ENCODE peak calls at places on chromosomes 12 and 14, in nine cellular contexts. N is gastrocnemius medialis, X is adrenal gland, H is body of pancreas, B is ovary, O is uterus, M is IMR-90, Q is transverse colon, W is thyroid gland. L is an unnamed sample.

GRCh38 chr12:132724506-132725220 is 14.0 kb downstream of the PGAM5 start:
- DNase-seq in H (no peak), Q (no peak), O (no peak), M (no peak), B (no peak), N (no peak), W (no peak), X (no peak), L (no peak)

GRCh38 chr14:34750670-34751069 is 36.3 kb upstream of the CFL2 start:
- DNase-seq in B (no peak), M (peak), O (no peak), N (no peak), X (no peak), H (no peak), Q (no peak), W (no peak), L (no peak)

GRCh38 chr14:56474419-56475022 is 105.1 kb upstream of the TMEM260 start:
- DNase-seq in O (no peak), B (no peak), Q (no peak), X (no peak), M (peak), W (no peak), N (no peak), H (no peak), L (no peak)

GRCh38 chr12:95470300-95470699 is 3.7 kb upstream of the METAP2 start:
- DNase-seq in M (no peak), X (no peak), Q (no peak), H (no peak), O (no peak), B (no peak), N (no peak), W (no peak), L (no peak)

GRCh38 chr12:29610473-29611174 is 113.1 kb upstream of the OVCH1 start:
- DNase-seq in M (no peak), W (no peak), H (no peak), N (no peak), X (no peak), O (no peak), B (no peak), Q (no peak), L (no peak)

GRCh38 chr12:49059385-49060232 is 985 bp downstream of the KMT2D start:
- DNase-seq in O (no peak), W (peak), X (no peak), N (no peak), H (peak), Q (peak), B (no peak), M (no peak), L (peak)

GRCh38 chr14:77582511-77582910 is 33.9 kb downstream of the SPTLC2 start:
- DNase-seq in B (no peak), N (no peak), H (no peak), X (no peak), W (no peak), O (no peak), Q (no peak), M (peak), L (no peak)

GRCh38 chr12:128844031-128844635 is 9.1 kb upstream of the GLT1D1 start:
- DNase-seq in O (no peak), X (no peak), M (no peak), Q (no peak), W (no peak), B (no peak), N (no peak), H (no peak), L (no peak)

GRCh38 chr14:68281497-68281896 is 461.9 kb downstream of the RAD51B start:
- DNase-seq in N (no peak), X (no peak), Q (no peak), M (no peak), O (no peak), W (no peak), H (no peak), B (no peak), L (no peak)

GRCh38 chr12:58487280-58488141 is 432.8 kb downstream of the LRIG3 start:
- DNase-seq in Q (no peak), H (no peak), X (no peak), M (peak), B (no peak), W (no peak), O (no peak), N (no peak), L (no peak)

GRCh38 chr12:122932207-122932606 is 34.1 kb downstream of the ABCB9 start:
- DNase-seq in W (no peak), X (no peak), M (no peak), Q (peak), H (no peak), N (no peak), O (no peak), B (no peak), L (no peak)

GRCh38 chr12:94609917-94610443 is 40.4 kb downstream of the TMCC3 start:
- DNase-seq in Q (no peak), X (no peak), H (no peak), M (no peak), N (no peak), W (no peak), O (no peak), B (no peak), L (no peak)

GRCh38 chr14:74979029-74979428 is 23.6 kb upstream of the PGF start:
- DNase-seq in N (no peak), B (no peak), M (no peak), X (no peak), O (no peak), Q (no peak), W (no peak), H (no peak), L (no peak)

GRCh38 chr14:92973265-92973797 is 50.4 kb downstream of the CHGA start:
- DNase-seq in Q (peak), N (peak), X (peak), O (peak), W (peak), M (peak), B (peak), H (peak), L (no peak)

GRCh38 chr12:116638376-116638775 is 79.2 kb downstream of the MAP1LC3B2 start:
- DNase-seq in X (no peak), B (no peak), W (no peak), Q (no peak), H (no peak), O (no peak), M (no peak), N (no peak), L (no peak)

GRCh38 chr12:613996-614726 is 49.1 kb downstream of the NINJ2 start:
- DNase-seq in H (no peak), M (no peak), O (no peak), Q (peak), W (no peak), X (no peak), B (no peak), N (peak), L (peak)

DNA sequence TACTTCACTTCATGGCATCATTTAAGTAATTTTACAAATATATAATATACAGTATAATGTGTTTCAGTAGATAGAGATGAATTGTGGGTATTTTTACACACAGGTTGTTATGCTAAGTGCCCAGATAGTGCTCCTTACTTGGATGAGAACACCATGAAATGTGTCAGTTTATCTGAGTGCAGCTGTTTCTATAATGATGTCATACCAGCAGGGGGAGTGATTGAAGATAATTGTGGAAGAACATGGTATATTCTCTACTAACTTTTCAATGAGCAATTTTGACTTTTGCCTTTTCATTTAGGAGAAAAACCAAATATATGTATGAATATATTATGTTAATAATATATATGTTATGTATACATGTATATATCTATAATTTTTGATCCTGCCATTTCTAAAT is 221.6 kb downstream of the LRRK2 start:
- DNase-seq in W (no peak), M (peak), Q (no peak), X (no peak), O (no peak), H (no peak), B (no peak), N (no peak), L (no peak)
- TF ChIP-seq CTCF in W (no peak), M (peak), Q (no peak), X (no peak), O (no peak), H (no peak), B (no peak), N (no peak), L (no peak)

GRCh38 chr12:8698132-8698829 is 490 bp downstream of the RIMKLB start:
- DNase-seq in X (peak), W (peak), H (peak), B (peak), M (peak), N (peak), O (peak), Q (peak), L (peak)

GRCh38 chr12:8702159-8702558 is 4.4 kb downstream of the RIMKLB start:
- DNase-seq in W (no peak), N (no peak), B (no peak), O (no peak), M (no peak), H (no peak), Q (no peak), X (no peak), L (no peak)

GRCh38 chr12:8697476-8698131 is at the start of gene RIMKLB:
- DNase-seq in O (peak), W (peak), M (peak), X (peak), Q (peak), B (peak), N (peak), H (peak), L (peak)

GRCh38 chr12:8698830-8699330 is 1.1 kb downstream of the RIMKLB start:
- DNase-seq in O (no peak), M (peak), N (no peak), H (no peak), W (no peak), B (no peak), Q (no peak), X (no peak), L (no peak)

GRCh38 chr12:8699714-8700113 is 1.9 kb downstream of the RIMKLB start:
- DNase-seq in O (no peak), Q (no peak), X (no peak), H (no peak), M (no peak), B (no peak), N (no peak), W (peak), L (no peak)
- H3K27ac ChIP-seq in O (peak), Q (peak), X (no peak), H (no peak), M (no peak), B (peak), N (peak), W (peak), L (no peak)

DNA sequence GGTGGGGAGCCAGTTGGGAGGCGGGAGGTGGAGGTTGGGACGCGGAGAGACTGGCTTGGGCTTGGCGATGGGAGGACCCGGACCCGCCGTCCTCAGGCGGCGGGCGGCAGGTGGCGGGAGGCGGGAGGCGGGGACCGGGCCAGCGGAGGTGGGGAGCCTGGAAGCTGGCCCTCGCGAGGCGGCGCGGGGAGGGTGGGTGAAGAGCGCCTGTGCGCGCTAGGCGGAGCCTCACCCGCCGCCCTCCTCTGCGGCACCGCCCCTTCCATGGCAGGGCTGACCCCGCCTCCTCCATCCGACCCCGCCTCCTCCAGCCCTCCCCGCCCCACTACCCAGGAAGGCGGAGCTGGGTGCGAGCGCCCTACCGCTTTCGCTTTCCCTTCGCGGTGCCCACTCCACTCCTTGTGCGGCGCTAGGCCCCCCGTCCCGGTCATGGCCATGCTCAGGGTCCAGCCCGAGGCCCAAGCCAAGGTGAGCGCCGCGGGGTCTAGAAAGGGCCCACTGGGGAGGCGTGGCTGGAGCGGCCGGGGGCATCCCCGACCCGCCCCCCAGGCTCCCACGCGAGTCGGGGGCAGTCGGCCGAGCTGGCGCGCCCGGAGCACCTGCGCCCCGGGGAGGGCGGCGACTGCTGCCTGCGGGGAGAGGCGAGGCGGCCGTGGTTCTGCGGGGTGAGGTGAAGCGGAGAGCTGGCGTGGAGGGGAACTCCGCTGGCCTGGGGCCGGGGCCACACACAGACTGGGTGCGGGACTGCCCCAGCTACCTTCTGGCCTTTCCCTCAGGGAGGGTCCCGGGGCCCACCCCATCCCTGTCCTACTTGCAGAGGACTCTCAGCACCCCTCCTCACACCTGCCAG is at the start of gene PSME1:
- DNase-seq in M (peak), N (peak), W (peak), B (peak), X (peak), Q (peak), H (peak), O (peak), L (peak)
- TF ChIP-seq POLR2A in M (no peak), N (peak), W (peak), B (peak), X (peak), Q (peak), H (peak), O (peak), L (peak)

GRCh38 chr12:13411287-13411686 is 214.8 kb downstream of the EMP1 start:
- DNase-seq in W (no peak), N (no peak), M (no peak), O (no peak), B (no peak), Q (no peak), X (no peak), H (no peak), L (no peak)

GRCh38 chr12:13404631-13405473 is 208.3 kb downstream of the EMP1 start:
- DNase-seq in B (no peak), M (no peak), H (no peak), W (peak), Q (peak), X (no peak), O (no peak), N (no peak), L (no peak)

GRCh38 chr12:13404111-13404628 is 207.6 kb downstream of the EMP1 start:
- DNase-seq in M (no peak), Q (no peak), H (no peak), N (no peak), B (no peak), O (no peak), W (peak), X (no peak), L (no peak)

DNA sequence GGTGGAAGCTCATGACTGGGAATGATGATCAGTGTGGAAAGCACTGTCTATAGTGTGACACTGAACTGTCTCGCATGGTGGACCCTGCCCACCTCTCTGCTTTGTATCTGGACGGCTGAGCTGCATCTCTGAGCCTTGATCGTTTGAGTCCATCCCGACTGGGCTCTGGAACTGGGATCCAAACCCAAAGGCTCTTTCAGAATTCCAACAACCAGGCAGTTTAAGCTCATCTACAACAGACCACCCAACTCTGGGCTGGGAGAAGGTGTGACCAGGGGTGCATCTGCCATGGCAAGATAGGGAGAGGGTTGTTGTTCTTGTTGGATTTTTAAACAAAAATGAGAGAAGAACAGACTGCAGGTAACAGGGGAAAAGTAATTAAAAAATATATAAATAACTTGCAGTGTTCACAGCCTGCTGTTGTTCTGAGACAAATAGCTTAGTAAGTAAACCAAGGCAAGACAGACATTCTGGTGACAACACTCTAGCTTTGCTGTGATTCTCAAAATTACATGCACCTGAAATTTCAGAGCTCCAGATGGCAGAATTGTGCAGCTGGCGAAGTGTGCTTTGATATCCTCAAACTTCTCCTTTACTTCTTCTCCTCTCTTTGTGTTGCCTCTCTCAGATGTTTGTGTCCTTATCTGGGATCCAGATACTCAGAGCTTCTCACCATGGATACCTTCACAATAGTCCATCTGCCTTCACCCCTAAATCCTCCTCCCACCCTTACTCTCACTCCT is 209.6 kb downstream of the EMP1 start:
- DNase-seq in X (no peak), M (no peak), H (no peak), B (no peak), N (no peak), W (no peak), Q (no peak), O (no peak), L (no peak)
- TF ChIP-seq CTCF in X (no peak), M (no peak), H (no peak), B (no peak), N (no peak), W (no peak), Q (no peak), O (no peak), L (no peak)

DNA sequence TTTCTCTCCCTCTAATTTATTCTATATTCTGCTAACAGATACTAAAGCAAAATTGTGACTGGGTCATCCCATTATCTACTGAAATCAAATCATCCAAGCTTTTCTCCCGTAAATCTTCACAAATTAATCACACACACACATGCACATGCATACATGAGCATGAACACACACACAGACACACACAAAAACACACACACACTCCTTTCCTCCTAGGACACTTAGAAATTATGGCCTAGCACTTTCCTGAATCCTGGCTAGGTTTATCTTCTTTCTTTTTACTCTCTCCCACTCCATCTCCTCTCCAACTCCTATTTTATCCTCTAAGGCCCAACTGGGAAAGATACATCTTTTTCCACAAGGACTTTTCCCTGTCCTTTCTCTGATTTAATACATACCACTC is 255.6 kb upstream of the G2E3 start:
- DNase-seq in O (no peak), H (no peak), N (no peak), M (no peak), X (no peak), W (no peak), Q (no peak), B (no peak), L (no peak)
- H3K27ac ChIP-seq in O (no peak), H (no peak), N (no peak), M (no peak), X (no peak), W (no peak), Q (no peak), B (no peak), L (no peak)

GRCh38 chr14:69614592-69614991 is 3.2 kb downstream of the SUSD6 start:
- DNase-seq in N (peak), W (peak), H (no peak), M (no peak), Q (peak), O (no peak), B (no peak), X (peak), L (peak)
- TF ChIP-seq POLR2A in N (no peak), W (no peak), H (peak), M (no peak), Q (no peak), O (no peak), B (no peak), X (no peak), L (no peak)

GRCh38 chr14:28751467-28752058 is 15.0 kb upstream of the FOXG1 start:
- DNase-seq in H (peak), M (peak), X (peak), B (no peak), O (no peak), W (peak), Q (no peak), N (no peak), L (no peak)
- TF ChIP-seq CTCF in H (no peak), M (peak), X (peak), B (no peak), O (peak), W (no peak), Q (peak), N (no peak), L (no peak)

DNA sequence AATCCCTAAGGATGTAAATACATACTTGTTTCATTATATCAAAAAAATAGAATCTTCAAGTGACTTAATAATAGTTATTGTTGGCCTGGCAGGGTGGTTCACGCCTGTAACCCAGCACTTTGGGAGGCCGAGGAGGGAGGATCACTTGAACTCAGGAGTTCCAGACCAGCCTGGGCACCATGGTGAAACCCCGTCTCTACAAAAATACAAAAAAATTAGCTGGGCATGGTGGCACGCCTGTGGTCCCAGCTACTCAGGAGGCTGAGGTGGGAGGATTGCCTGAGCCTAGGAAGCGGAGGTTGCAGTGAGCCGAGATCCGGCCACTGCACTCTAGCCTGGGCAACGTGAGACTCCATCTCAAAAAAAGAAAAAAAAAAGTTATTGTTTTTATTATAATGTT is 1.7 kb downstream of the USP15 start:
- DNase-seq in N (no peak), Q (no peak), W (no peak), X (no peak), M (no peak), H (no peak), B (no peak), O (no peak), L (no peak)
- H3K27ac ChIP-seq in N (no peak), Q (no peak), W (no peak), X (no peak), M (no peak), H (no peak), B (no peak), O (no peak), L (no peak)

DNA sequence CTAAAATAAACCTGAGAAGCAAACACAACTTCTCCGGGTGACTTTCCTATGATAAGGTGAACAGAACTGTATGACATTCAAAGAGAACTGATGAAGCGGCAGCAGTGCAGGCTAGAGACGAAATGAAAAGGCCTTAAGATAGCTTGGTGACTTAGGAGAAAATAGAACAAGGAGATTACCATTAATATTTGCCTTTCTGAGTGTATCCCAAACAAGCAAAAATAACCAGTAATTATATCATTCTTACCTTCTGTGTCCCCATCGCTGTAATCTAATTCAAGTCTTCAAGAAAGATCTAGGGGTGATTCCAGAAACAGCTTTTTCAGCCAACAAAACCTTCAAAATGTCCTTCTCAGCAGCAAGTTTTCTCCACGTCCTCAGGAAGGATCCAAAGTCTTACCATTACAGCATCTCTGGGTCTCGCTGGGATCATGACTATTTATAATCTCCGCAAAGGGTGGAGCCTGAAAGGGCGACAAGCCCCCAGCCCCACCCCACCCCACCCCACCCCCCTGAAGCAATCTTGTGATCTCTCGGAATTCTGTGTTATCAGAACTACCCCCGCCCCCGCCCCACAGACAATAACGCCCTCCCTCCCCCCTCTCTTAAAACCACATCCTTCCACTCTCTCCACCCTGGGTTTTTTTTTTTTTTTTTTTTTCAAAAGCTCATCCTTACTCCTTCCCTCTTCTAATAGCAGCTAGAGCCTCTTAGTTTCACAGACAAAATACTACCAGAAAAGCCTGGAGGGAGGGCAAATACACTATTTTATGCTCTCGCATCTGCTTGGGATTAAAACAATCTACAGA is at the start of gene SLC2A3:
- DNase-seq in X (peak), N (peak), O (peak), M (peak), W (peak), Q (peak), H (no peak), B (peak), L (peak)
- TF ChIP-seq POLR2A in X (peak), N (peak), O (peak), M (peak), W (peak), Q (peak), H (peak), B (peak), L (peak)